ENCODE peak calls at places on chromosomes 16 and 17, in nine cellular contexts. Y is stomach, M is uterus, G is spleen, A is B cell, R is IMR-90, K is AG09309, O is GM06990, E is cardiac muscle cell. C is an unnamed sample.

GRCh38 chr16:25253322-25253721 is 4.3 kb downstream of the ZKSCAN2 start:
- DNase-seq in Y (no peak), M (no peak), G (no peak), A (no peak), R (no peak), K (no peak), O (no peak), E (no peak), C (no peak)

GRCh38 chr17:47973541-47973940 is 2.6 kb downstream of the CDK5RAP3 start:
- DNase-seq in Y (no peak), M (no peak), G (no peak), A (no peak), R (no peak), K (no peak), O (no peak), E (no peak), C (no peak)

GRCh38 chr16:56300901-56301351 is 109.6 kb downstream of the GNAO1 start:
- DNase-seq in Y (no peak), M (no peak), G (peak), A (no peak), R (peak), K (no peak), O (no peak), E (no peak), C (no peak)

GRCh38 chr16:70697601-70698170 is 11.8 kb upstream of the MTSS2 start:
- DNase-seq in Y (no peak), M (no peak), G (no peak), A (no peak), R (no peak), K (no peak), O (no peak), E (no peak), C (no peak)

GRCh38 chr16:77190190-77190477 is 856 bp upstream of the MON1B start:
- DNase-seq in Y (no peak), M (no peak), G (no peak), A (no peak), R (no peak), K (no peak), O (no peak), E (no peak), C (no peak)

GRCh38 chr16:25922438-25922837 is 230.7 kb downstream of the HS3ST4 start:
- DNase-seq in Y (no peak), M (no peak), G (no peak), A (no peak), R (no peak), K (no peak), O (no peak), E (no peak), C (no peak)

GRCh38 chr17:8832711-8833352 is 33.7 kb upstream of the MFSD6L start:
- DNase-seq in Y (no peak), M (no peak), G (peak), A (no peak), R (no peak), K (no peak), O (peak), E (peak), C (no peak)

GRCh38 chr16:53876811-53877210 is 172.9 kb downstream of the FTO start:
- DNase-seq in Y (no peak), M (no peak), G (no peak), A (no peak), R (no peak), K (no peak), O (no peak), E (no peak), C (no peak)

GRCh38 chr17:36755586-36755985 is 154.2 kb downstream of the MRM1 start:
- DNase-seq in Y (no peak), M (no peak), G (peak), A (no peak), R (no peak), K (no peak), O (no peak), E (peak), C (no peak)

GRCh38 chr17:74862108-74862901 is 2.6 kb upstream of the GRIN2C start:
- DNase-seq in Y (peak), M (peak), G (peak), A (peak), R (peak), K (no peak), O (no peak), E (peak), C (peak)

GRCh38 chr16:1763521-1764511 is 7.5 kb downstream of the NME3 start:
- DNase-seq in Y (no peak), M (no peak), G (no peak), A (no peak), R (no peak), K (no peak), O (no peak), E (peak), C (no peak)

GRCh38 chr17:3821101-3821500 is 20.1 kb upstream of the ITGAE start:
- DNase-seq in Y (no peak), M (no peak), G (no peak), A (no peak), R (no peak), K (no peak), O (no peak), E (no peak), C (no peak)

GRCh38 chr17:19454074-19454473 is 43.0 kb downstream of the RNF112 start:
- DNase-seq in Y (no peak), M (no peak), G (no peak), A (no peak), R (no peak), K (no peak), O (no peak), E (no peak), C (no peak)

GRCh38 chr17:1123397-1124237 is 56.2 kb downstream of the ABR start:
- DNase-seq in Y (no peak), M (no peak), G (no peak), A (no peak), R (no peak), K (no peak), O (no peak), E (no peak), C (no peak)

GRCh38 chr17:40461036-40461721 is 17.9 kb downstream of the IGFBP4 start:
- DNase-seq in Y (no peak), M (no peak), G (no peak), A (no peak), R (no peak), K (no peak), O (no peak), E (no peak), C (no peak)

DNA sequence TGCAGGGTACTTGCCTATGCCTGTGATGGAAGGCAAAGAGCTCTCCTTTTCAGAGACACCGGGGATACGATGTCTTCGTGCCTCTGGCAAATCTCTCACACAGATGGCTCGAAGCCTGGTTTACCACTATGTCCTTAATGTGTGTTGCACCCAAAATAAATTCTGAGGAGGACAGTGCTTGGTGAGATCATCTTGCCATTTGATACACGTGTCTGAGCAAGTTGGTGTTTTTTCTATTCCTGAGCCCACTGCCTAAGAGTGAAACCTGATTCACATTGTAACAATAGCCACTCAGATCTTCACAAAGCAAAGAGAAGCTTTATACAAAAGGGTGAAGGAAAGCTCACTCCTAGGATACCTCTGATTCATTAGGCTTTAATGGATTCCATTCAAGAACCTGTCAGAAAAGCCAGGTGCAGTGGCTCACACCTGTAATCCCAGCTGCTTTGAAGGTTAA is 33.1 kb upstream of the AKAP1 start:
- DNase-seq in Y (no peak), M (no peak), G (no peak), A (no peak), R (no peak), K (no peak), O (no peak), E (no peak), C (no peak)
- TF ChIP-seq CTCF in Y (no peak), M (no peak), G (no peak), A (no peak), R (no peak), K (no peak), O (no peak), E (no peak), C (no peak)

GRCh38 chr16:4801962-4802658 is at the start of gene ROGDI:
- DNase-seq in Y (peak), M (peak), G (peak), A (peak), R (peak), K (no peak), O (peak), E (peak), C (peak)

GRCh38 chr16:4801051-4801961 is 1.1 kb downstream of the ROGDI start:
- DNase-seq in Y (no peak), M (no peak), G (peak), A (no peak), R (no peak), K (no peak), O (no peak), E (peak), C (no peak)

GRCh38 chr16:4803479-4804243 is 1.2 kb upstream of the ROGDI start:
- DNase-seq in Y (no peak), M (no peak), G (no peak), A (no peak), R (no peak), K (no peak), O (no peak), E (no peak), C (no peak)

GRCh38 chr16:4800290-4801041 is 2.0 kb downstream of the ROGDI start:
- DNase-seq in Y (peak), M (no peak), G (peak), A (no peak), R (no peak), K (no peak), O (peak), E (no peak), C (peak)

DNA sequence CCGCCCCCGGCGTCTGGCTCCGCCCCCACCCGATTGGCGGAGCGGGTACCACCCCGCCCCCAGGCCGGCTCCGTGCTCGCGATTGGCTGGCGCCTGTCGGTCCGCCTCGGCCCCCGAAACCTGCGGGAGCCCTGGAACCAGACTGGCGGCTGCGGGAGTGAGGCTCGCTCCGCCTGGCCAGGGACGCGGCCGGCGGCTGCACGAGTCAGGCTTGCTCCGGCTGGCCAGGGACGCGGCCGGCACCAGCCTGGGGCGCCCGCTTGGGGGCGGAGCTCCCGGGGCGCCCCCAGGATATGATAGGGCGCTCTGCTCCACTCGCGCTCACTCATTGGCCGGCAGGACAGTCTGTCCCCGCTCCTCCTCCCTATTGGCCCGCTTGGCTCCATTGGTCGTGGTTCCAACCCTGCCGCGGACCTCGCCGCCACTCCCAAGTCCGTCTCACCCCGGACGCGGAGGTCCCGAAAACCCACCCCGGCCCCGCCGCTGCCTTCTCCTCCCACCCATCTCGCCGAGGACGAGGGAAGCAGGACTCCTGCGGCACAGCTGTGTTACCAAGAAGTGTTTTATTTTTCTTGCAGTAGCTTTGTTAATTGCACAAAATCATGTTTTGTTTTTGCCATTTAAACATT is 340 bp upstream of the ROGDI start:
- DNase-seq in Y (peak), M (peak), G (peak), A (peak), R (peak), K (peak), O (peak), E (peak), C (peak)
- TF ChIP-seq CTCF in Y (no peak), M (peak), G (peak), A (no peak), R (no peak), K (no peak), O (no peak), E (peak), C (peak)

GRCh38 chr17:45022288-45022648 is 29.2 kb downstream of the DCAKD start:
- DNase-seq in Y (no peak), M (no peak), G (no peak), A (no peak), R (no peak), K (no peak), O (no peak), E (no peak), C (no peak)
- TF ChIP-seq CTCF in Y (no peak), M (no peak), G (peak), A (peak), R (no peak), K (no peak), O (no peak), E (no peak), C (no peak)

GRCh38 chr16:74035816-74036215 is 260.8 kb upstream of the PSMD7 start:
- DNase-seq in Y (no peak), M (no peak), G (no peak), A (no peak), R (peak), K (no peak), O (no peak), E (peak), C (no peak)
- TF ChIP-seq CTCF in Y (no peak), M (no peak), G (no peak), A (no peak), R (peak), K (peak), O (peak), E (peak), C (no peak)

GRCh38 chr17:66976379-66976663 is 11.8 kb downstream of the CACNG4 start:
- DNase-seq in Y (no peak), M (no peak), G (no peak), A (no peak), R (no peak), K (no peak), O (no peak), E (no peak), C (no peak)

GRCh38 chr17:66976781-66977201 is 12.3 kb downstream of the CACNG4 start:
- DNase-seq in Y (no peak), M (no peak), G (no peak), A (no peak), R (no peak), K (no peak), O (no peak), E (no peak), C (no peak)

GRCh38 chr17:66975188-66975587 is 10.7 kb downstream of the CACNG4 start:
- DNase-seq in Y (no peak), M (no peak), G (no peak), A (no peak), R (no peak), K (no peak), O (no peak), E (no peak), C (no peak)

GRCh38 chr17:66978514-66979061 is 14.1 kb downstream of the CACNG4 start:
- DNase-seq in Y (no peak), M (no peak), G (no peak), A (no peak), R (no peak), K (no peak), O (no peak), E (no peak), C (no peak)

DNA sequence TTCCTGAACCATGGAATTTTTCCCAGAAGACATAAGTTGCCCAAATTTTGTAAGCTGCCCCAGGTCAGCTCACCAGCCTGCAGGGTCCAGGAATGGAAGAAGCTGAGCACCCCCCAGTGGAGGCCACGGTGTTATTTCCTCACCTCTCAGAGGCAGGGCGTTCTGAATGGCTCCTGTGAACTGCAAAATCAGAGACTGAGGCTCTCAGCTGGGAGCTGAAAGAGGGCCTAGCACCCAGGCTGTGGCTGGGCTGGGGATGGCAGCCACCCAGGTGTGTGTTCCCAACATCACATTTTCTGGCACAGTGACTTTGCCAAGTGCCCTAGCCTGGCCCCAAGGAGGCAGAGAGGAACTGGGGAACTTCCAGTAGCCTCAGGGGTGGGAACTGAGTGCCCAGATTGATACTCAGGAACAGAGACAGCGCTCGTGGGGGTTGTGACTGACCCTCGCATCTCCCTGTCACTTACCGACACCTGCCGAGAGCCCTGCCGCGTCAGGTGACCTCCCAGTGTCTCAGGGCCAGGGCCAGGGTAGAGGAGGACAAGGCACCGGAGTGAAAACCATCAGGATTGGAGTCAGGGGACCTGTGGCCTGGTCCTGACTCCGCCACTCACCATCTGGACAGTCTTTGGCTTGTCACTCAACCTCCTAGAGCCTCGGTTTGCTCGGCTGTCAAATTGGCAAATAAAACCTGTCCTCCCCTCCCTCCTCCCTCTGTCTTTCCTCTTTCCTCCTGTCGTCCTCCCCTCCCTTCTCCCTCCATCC is 11.3 kb downstream of the CACNG4 start:
- DNase-seq in Y (peak), M (no peak), G (no peak), A (no peak), R (no peak), K (no peak), O (no peak), E (no peak), C (no peak)
- TF ChIP-seq CTCF in Y (no peak), M (no peak), G (no peak), A (no peak), R (peak), K (no peak), O (peak), E (peak), C (no peak)